ENCODE peak calls at places on chromosomes 4 and X, in six cellular contexts. T is HAP-1, J is fibroblast of pulmonary artery, V is iPS DF 6.9, I is psoas muscle, Q is pancreas. Z is an unnamed sample.
A peak's percentile ranks its signal among the peaks of the same experiment; 100 is the strongest.

GRCh38 chr4:86582453-86582852 is 11.7 kb upstream of the PTPN13 start:
- DNase-seq in T (no peak), J (no peak), V (no peak), I (no peak), Q (no peak), Z (no peak)

GRCh38 chrX:20364238-20364637 is 97.5 kb upstream of the RPS6KA3 start:
- DNase-seq in T (no peak), J (no peak), V (no peak), I (no peak), Q (no peak), Z (no peak)

GRCh38 chr4:33060873-33061542 is 2340.8 kb downstream of the PCDH7 start:
- DNase-seq in T (peak; percentile 76), J (peak; percentile 70), V (peak; percentile 39), I (peak; percentile 7), Q (peak; percentile 13), Z (no peak)

GRCh38 chrX:27186671-27187070 is 276.5 kb downstream of the PPP4R3C start:
- DNase-seq in T (peak; percentile 51), J (peak; percentile 46), V (peak; percentile 7), I (no peak), Q (no peak), Z (no peak)

GRCh38 chr4:926538-926937 is 5.6 kb downstream of the GAK start:
- DNase-seq in T (peak; percentile 39), J (peak; percentile 30), V (peak; percentile 47), I (no peak), Q (no peak), Z (no peak)

GRCh38 chr4:25795566-25796454 is 67.0 kb downstream of the SEL1L3 start:
- DNase-seq in T (peak; percentile 32), J (peak; percentile 65), V (peak; percentile 20), I (no peak), Q (no peak), Z (peak; percentile 53)

GRCh38 chr4:162409048-162409447 is 245.2 kb upstream of the FSTL5 start:
- DNase-seq in T (no peak), J (no peak), V (no peak), I (no peak), Q (no peak), Z (no peak)

GRCh38 chr4:168713193-168713592 is 216.3 kb downstream of the PALLD start:
- DNase-seq in T (no peak), J (no peak), V (no peak), I (no peak), Q (no peak), Z (no peak)

GRCh38 chr4:78070731-78071282 is 13.7 kb downstream of the FRAS1 start:
- DNase-seq in T (no peak), J (no peak), V (no peak), I (no peak), Q (no peak), Z (no peak)

GRCh38 chr4:123699823-123700822 is 303.5 kb downstream of the SPRY1 start:
- DNase-seq in T (no peak), J (peak; percentile 98), V (no peak), I (no peak), Q (no peak), Z (peak; percentile 90)

GRCh38 chr4:27684501-27685077 is 823.9 kb downstream of the STIM2 start:
- DNase-seq in T (peak; percentile 70), J (peak; percentile 54), V (no peak), I (no peak), Q (peak; percentile 47), Z (no peak)

GRCh38 chr4:147831452-147832192 is 99.7 kb downstream of the ARHGAP10 start:
- DNase-seq in T (no peak), J (peak; percentile 82), V (no peak), I (no peak), Q (no peak), Z (peak; percentile 45)

GRCh38 chrX:72105436-72105835 is 26.3 kb downstream of the RTL5 start:
- DNase-seq in T (no peak), J (no peak), V (no peak), I (no peak), Q (no peak), Z (no peak)

GRCh38 chrX:151973851-151974335 is 583 bp downstream of the GABRE start:
- DNase-seq in T (no peak), J (no peak), V (no peak), I (peak; percentile 17), Q (peak; percentile 34), Z (no peak)

GRCh38 chrX:132775230-132775823 is 183.1 kb downstream of the HS6ST2 start:
- DNase-seq in T (no peak), J (no peak), V (no peak), I (no peak), Q (no peak), Z (no peak)

GRCh38 chr4:100736651-100737450 is 219.0 kb upstream of the EMCN start:
- DNase-seq in T (no peak), J (peak; percentile 97), V (no peak), I (no peak), Q (no peak), Z (no peak)

GRCh38 chr4:38570647-38571326 is 93.2 kb upstream of the KLF3 start:
- DNase-seq in T (no peak), J (no peak), V (no peak), I (no peak), Q (no peak), Z (no peak)

GRCh38 chr4:82124365-82124764 is 249.4 kb downstream of the HNRNPD start:
- DNase-seq in T (no peak), J (no peak), V (no peak), I (no peak), Q (no peak), Z (no peak)

GRCh38 chr4:57094482-57095223 is 15.5 kb downstream of the IGFBP7 start:
- DNase-seq in T (no peak), J (peak; percentile 72), V (no peak), I (no peak), Q (no peak), Z (no peak)

GRCh38 chr4:78184584-78184983 is 127.5 kb downstream of the FRAS1 start:
- DNase-seq in T (no peak), J (no peak), V (no peak), I (no peak), Q (no peak), Z (no peak)

GRCh38 chrX:9614016-9614415 is 149.2 kb downstream of the TBL1X start:
- DNase-seq in T (no peak), J (peak; percentile 50), V (no peak), I (no peak), Q (no peak), Z (peak; percentile 31)

GRCh38 chrX:41468647-41469323 is 21.6 kb downstream of the NYX start:
- DNase-seq in T (no peak), J (peak; percentile 16), V (no peak), I (no peak), Q (no peak), Z (no peak)

GRCh38 chrX:43971966-43972961 is 926 bp downstream of the NDP start:
- DNase-seq in T (peak; percentile 40), J (no peak), V (no peak), I (no peak), Q (no peak), Z (no peak)

GRCh38 chrX:47633671-47634590 is 4.2 kb upstream of the CFP start:
- DNase-seq in T (no peak), J (no peak), V (no peak), I (no peak), Q (no peak), Z (no peak)

GRCh38 chrX:47638816-47639215 is 9.1 kb upstream of the CFP start:
- DNase-seq in T (no peak), J (no peak), V (no peak), I (no peak), Q (no peak), Z (no peak)

GRCh38 chrX:47634871-47635575 is 5.3 kb upstream of the CFP start:
- DNase-seq in T (no peak), J (no peak), V (no peak), I (no peak), Q (no peak), Z (no peak)

GRCh38 chrX:47632664-47633063 is 2.9 kb upstream of the CFP start:
- DNase-seq in T (no peak), J (no peak), V (no peak), I (no peak), Q (no peak), Z (no peak)

GRCh38 chrX:47637546-47638195 is 7.9 kb upstream of the CFP start:
- DNase-seq in T (no peak), J (no peak), V (no peak), I (peak; percentile 33), Q (no peak), Z (no peak)
- H3K4me3 ChIP-seq in T (no peak overlapping the region), J (no peak overlapping the region), V (no peak overlapping the region), I (peak overlapping the region; percentile 28), Q (no peak overlapping the region), Z (no peak overlapping the region)

GRCh38 chr4:173170210-173170778 is 1.7 kb downstream of the GALNT7 start:
- DNase-seq in T (no peak), J (no peak), V (no peak), I (no peak), Q (no peak), Z (no peak)

GRCh38 chr4:173168396-173169177 is at the start of gene GALNT7:
- DNase-seq in T (peak; percentile 90), J (peak; percentile 58), V (peak; percentile 66), I (peak; percentile 45), Q (peak; percentile 85), Z (no peak)

GRCh38 chr4:173169428-173170209 is 1.0 kb downstream of the GALNT7 start:
- DNase-seq in T (peak; percentile 59), J (peak; percentile 63), V (no peak), I (peak; percentile 61), Q (peak; percentile 66), Z (no peak)

GRCh38 chr4:173167793-173168395 is 717 bp upstream of the GALNT7 start:
- DNase-seq in T (peak; percentile 76), J (no peak), V (no peak), I (no peak), Q (peak; percentile 50), Z (no peak)

GRCh38 chr4:173169178-173169427 is 492 bp downstream of the GALNT7 start:
- DNase-seq in T (no peak), J (no peak), V (no peak), I (no peak), Q (no peak), Z (no peak)
- H3K4me3 ChIP-seq in T (peak overlapping the region; percentile 44), J (peak overlapping the region; percentile 86), V (peak overlapping the region; percentile 87), I (peak overlapping the region; percentile 81), Q (peak overlapping the region; percentile 91), Z (peak overlapping the region; percentile 79)

GRCh38 chrX:53318766-53319353 is 37.5 kb upstream of the IQSEC2 start:
- DNase-seq in T (no peak), J (no peak), V (no peak), I (no peak), Q (no peak), Z (no peak)
- H3K4me3 ChIP-seq in T (no peak overlapping the region), J (no peak overlapping the region), V (peak overlapping the region; percentile 16), I (no peak overlapping the region), Q (peak overlapping the region; percentile 47), Z (no peak overlapping the region)

GRCh38 chr4:44916406-44916805 is 190.1 kb upstream of the GNPDA2 start:
- DNase-seq in T (no peak), J (peak; percentile 59), V (no peak), I (no peak), Q (no peak), Z (no peak)
- H3K4me3 ChIP-seq in T (no peak overlapping the region), J (peak overlapping the region; percentile 38), V (no peak overlapping the region), I (peak overlapping the region; percentile 24), Q (peak overlapping the region; percentile 5), Z (no peak overlapping the region)

Z was measured in AG04449.